ENCODE peak calls at places on chromosomes 1 and 21, in four cellular contexts. One of them, this sample, is unnamed.

GRCh38 chr1:7646164-7646563 is 124.9 kb upstream of the VAMP3 start:
- DNase-seq in neural progenitor cell: no peak
- DNase-seq in HCT116: no peak
- DNase-seq in fibroblast of lung: no peak
- DNase-seq in this sample: no peak

GRCh38 chr1:154730251-154730650 is 122.3 kb upstream of the ADAR start:
- DNase-seq in fibroblast of lung: peak; percentile 72
- DNase-seq in HCT116: no peak
- DNase-seq in neural progenitor cell: no peak
- DNase-seq in this sample: no peak

GRCh38 chr21:33069994-33070811 is at the start of gene OLIG1:
- DNase-seq in neural progenitor cell: peak; percentile 83
- DNase-seq in HCT116: no peak
- DNase-seq in fibroblast of lung: peak; percentile 44
- DNase-seq in this sample: peak; percentile 44

GRCh38 chr1:1259540-1259939 is 13.0 kb upstream of the C1QTNF12 start:
- DNase-seq in fibroblast of lung: no peak
- DNase-seq in neural progenitor cell: no peak
- DNase-seq in HCT116: no peak
- DNase-seq in this sample: no peak

GRCh38 chr1:181129771-181130606 is 41.5 kb downstream of the IER5 start:
- DNase-seq in HCT116: no peak
- DNase-seq in neural progenitor cell: no peak
- DNase-seq in fibroblast of lung: no peak
- DNase-seq in this sample: no peak

GRCh38 chr1:20008391-20008841 is 29.0 kb upstream of the PLA2G2A start:
- DNase-seq in fibroblast of lung: peak; percentile 69
- DNase-seq in HCT116: no peak
- DNase-seq in neural progenitor cell: no peak
- DNase-seq in this sample: no peak

GRCh38 chr21:41616063-41616591 is 108.2 kb upstream of the TMPRSS2 start:
- DNase-seq in HCT116: no peak
- DNase-seq in fibroblast of lung: peak; percentile 93
- DNase-seq in neural progenitor cell: no peak
- DNase-seq in this sample: no peak

GRCh38 chr1:200731654-200732332 is 6.9 kb upstream of the CAMSAP2 start:
- DNase-seq in fibroblast of lung: no peak
- DNase-seq in HCT116: no peak
- DNase-seq in neural progenitor cell: no peak
- DNase-seq in this sample: no peak

GRCh38 chr1:69700770-69701169 is 133.0 kb downstream of the LRRC7 start:
- DNase-seq in fibroblast of lung: peak; percentile 15
- DNase-seq in neural progenitor cell: peak; percentile 68
- DNase-seq in HCT116: peak; percentile 6
- DNase-seq in this sample: peak; percentile 3

GRCh38 chr1:69911301-69911801 is 294.0 kb downstream of the LRRC40 start:
- DNase-seq in neural progenitor cell: no peak
- DNase-seq in fibroblast of lung: peak; percentile 54
- DNase-seq in HCT116: no peak
- DNase-seq in this sample: no peak

GRCh38 chr1:114756009-114756892 is 1.5 kb downstream of the CSDE1 start:
- DNase-seq in HCT116: no peak
- DNase-seq in fibroblast of lung: peak; percentile 7
- DNase-seq in neural progenitor cell: no peak
- DNase-seq in this sample: no peak

GRCh38 chr1:221994274-221994698 is 252.4 kb upstream of the DUSP10 start:
- DNase-seq in fibroblast of lung: peak; percentile 81
- DNase-seq in neural progenitor cell: no peak
- DNase-seq in HCT116: no peak
- DNase-seq in this sample: no peak

GRCh38 chr1:59678809-59679228 is 135.9 kb upstream of the HOOK1 start:
- DNase-seq in neural progenitor cell: peak; percentile 36
- DNase-seq in fibroblast of lung: peak; percentile 100
- DNase-seq in HCT116: peak; percentile 28
- DNase-seq in this sample: peak; percentile 42

GRCh38 chr1:61975621-61976020 is 219.0 kb upstream of the L1TD1 start:
- DNase-seq in HCT116: no peak
- DNase-seq in neural progenitor cell: no peak
- DNase-seq in fibroblast of lung: no peak
- DNase-seq in this sample: no peak

GRCh38 chr1:91789273-91789997 is 96.5 kb downstream of the TGFBR3 start:
- DNase-seq in neural progenitor cell: no peak
- DNase-seq in HCT116: no peak
- DNase-seq in fibroblast of lung: no peak
- DNase-seq in this sample: no peak

GRCh38 chr21:43619344-43619743 is 39.9 kb downstream of the HSF2BP start:
- DNase-seq in neural progenitor cell: no peak
- DNase-seq in fibroblast of lung: no peak
- DNase-seq in HCT116: no peak
- DNase-seq in this sample: no peak

GRCh38 chr1:238892612-238893011 is 493.8 kb upstream of the CHRM3 start:
- DNase-seq in HCT116: no peak
- DNase-seq in fibroblast of lung: peak; percentile 56
- DNase-seq in neural progenitor cell: no peak
- DNase-seq in this sample: no peak

GRCh38 chr1:25685938-25686665 is 69.5 kb downstream of the MAN1C1 start:
- DNase-seq in HCT116: no peak
- DNase-seq in fibroblast of lung: no peak
- DNase-seq in neural progenitor cell: no peak
- DNase-seq in this sample: no peak

GRCh38 chr1:22414244-22414751 is 37.4 kb upstream of the ZBTB40 start:
- DNase-seq in fibroblast of lung: peak; percentile 4
- DNase-seq in neural progenitor cell: no peak
- DNase-seq in HCT116: no peak
- DNase-seq in this sample: no peak

GRCh38 chr1:228141871-228142615 is 2.0 kb downstream of the GUK1 start:
- DNase-seq in HCT116: no peak
- DNase-seq in fibroblast of lung: peak; percentile 85
- DNase-seq in neural progenitor cell: no peak
- DNase-seq in this sample: no peak

GRCh38 chr1:22886211-22886610 is 86.5 kb downstream of the LACTBL1 start:
- DNase-seq in HCT116: no peak
- DNase-seq in fibroblast of lung: peak; percentile 74
- DNase-seq in neural progenitor cell: no peak
- DNase-seq in this sample: no peak

GRCh38 chr1:207007352-207008033 is 25.1 kb downstream of the C1orf116 start:
- DNase-seq in fibroblast of lung: peak; percentile 99
- DNase-seq in HCT116: peak; percentile 85
- DNase-seq in neural progenitor cell: peak; percentile 52
- DNase-seq in this sample: peak; percentile 37

GRCh38 chr1:30058966-30059365 is 664.4 kb downstream of the MATN1 start:
- DNase-seq in fibroblast of lung: peak; percentile 85
- DNase-seq in HCT116: peak; percentile 26
- DNase-seq in neural progenitor cell: no peak
- DNase-seq in this sample: no peak

GRCh38 chr1:94606471-94606870 is 64.9 kb upstream of the F3 start:
- DNase-seq in neural progenitor cell: no peak
- DNase-seq in fibroblast of lung: no peak
- DNase-seq in HCT116: no peak
- DNase-seq in this sample: no peak

GRCh38 chr1:245772325-245772724 is 617.5 kb downstream of the KIF26B start:
- DNase-seq in HCT116: no peak
- DNase-seq in neural progenitor cell: no peak
- DNase-seq in fibroblast of lung: no peak
- DNase-seq in this sample: no peak

GRCh38 chr1:199774433-199775089 is 252.9 kb upstream of the NR5A2 start:
- DNase-seq in HCT116: no peak
- DNase-seq in neural progenitor cell: no peak
- DNase-seq in fibroblast of lung: peak; percentile 81
- DNase-seq in this sample: no peak

GRCh38 chr1:193709607-193710006 is 523.2 kb upstream of the B3GALT2 start:
- DNase-seq in neural progenitor cell: no peak
- DNase-seq in HCT116: no peak
- DNase-seq in fibroblast of lung: no peak
- DNase-seq in this sample: no peak

GRCh38 chr1:32361308-32361673 is 994 bp downstream of the FAM229A start:
- DNase-seq in fibroblast of lung: no peak
- DNase-seq in HCT116: no peak
- DNase-seq in neural progenitor cell: no peak
- DNase-seq in this sample: no peak

GRCh38 chr1:223258751-223259177 is 105.2 kb downstream of the SUSD4 start:
- DNase-seq in HCT116: no peak
- DNase-seq in fibroblast of lung: peak; percentile 77
- DNase-seq in neural progenitor cell: no peak
- DNase-seq in this sample: no peak

GRCh38 chr1:237903961-237904360 is 13.2 kb upstream of the ZP4 start:
- DNase-seq in fibroblast of lung: no peak
- DNase-seq in neural progenitor cell: no peak
- DNase-seq in HCT116: no peak
- DNase-seq in this sample: no peak

GRCh38 chr1:14160766-14161165 is 437.7 kb upstream of the KAZN start:
- DNase-seq in fibroblast of lung: peak; percentile 69
- DNase-seq in neural progenitor cell: no peak
- DNase-seq in HCT116: no peak
- DNase-seq in this sample: no peak

GRCh38 chr1:22689505-22689904 is 21.1 kb upstream of the EPHB2 start:
- DNase-seq in neural progenitor cell: peak; percentile 88
- DNase-seq in HCT116: peak; percentile 74
- DNase-seq in fibroblast of lung: peak; percentile 96
- DNase-seq in this sample: no peak

GRCh38 chr1:169729991-169730390 is 3.9 kb downstream of the SELE start:
- DNase-seq in HCT116: no peak
- DNase-seq in neural progenitor cell: no peak
- DNase-seq in fibroblast of lung: no peak
- DNase-seq in this sample: no peak

GRCh38 chr1:22096036-22096435 is 43.5 kb downstream of the CDC42 start:
- DNase-seq in neural progenitor cell: no peak
- DNase-seq in fibroblast of lung: peak; percentile 25
- DNase-seq in HCT116: no peak
- DNase-seq in this sample: no peak

GRCh38 chr1:198936371-198937083 is 297.7 kb downstream of the PTPRC start:
- DNase-seq in fibroblast of lung: peak; percentile 56
- DNase-seq in neural progenitor cell: no peak
- DNase-seq in HCT116: no peak
- DNase-seq in this sample: no peak

GRCh38 chr21:41481191-41481590 is 26.8 kb downstream of the TMPRSS2 start:
- DNase-seq in fibroblast of lung: peak; percentile 83
- DNase-seq in neural progenitor cell: no peak
- DNase-seq in HCT116: no peak
- DNase-seq in this sample: no peak

GRCh38 chr21:44593598-44594405 is 1.5 kb upstream of the KRTAP10-6 start:
- DNase-seq in neural progenitor cell: no peak
- DNase-seq in HCT116: no peak
- DNase-seq in fibroblast of lung: peak; percentile 1
- DNase-seq in this sample: no peak

DNA sequence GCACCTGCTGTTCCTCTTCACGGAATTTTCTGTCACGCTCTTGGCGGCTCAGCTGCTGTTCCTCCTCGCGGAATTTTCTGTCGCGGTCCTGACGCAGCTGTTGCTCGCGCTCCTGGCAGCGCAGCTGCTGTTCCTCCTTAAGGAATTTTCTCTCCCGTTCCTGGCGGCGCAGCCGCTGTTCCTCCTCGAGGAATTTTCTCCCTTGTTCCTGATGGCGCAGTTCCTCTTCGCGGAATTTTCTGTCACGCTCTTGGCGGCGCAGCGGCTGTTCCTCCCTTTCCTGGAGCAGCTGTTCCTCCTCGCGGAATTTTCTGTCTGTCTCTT is 6.4 kb downstream of the TCHH start:
- DNase-seq in HCT116: no peak
- DNase-seq in neural progenitor cell: no peak
- DNase-seq in fibroblast of lung: no peak
- DNase-seq in this sample: no peak
- H3K9ac ChIP-seq in HCT116: no peak overlapping the region
- H3K9ac ChIP-seq in neural progenitor cell: no peak overlapping the region
- H3K9ac ChIP-seq in fibroblast of lung: no peak overlapping the region
- H3K9ac ChIP-seq in this sample: no peak overlapping the region

DNA sequence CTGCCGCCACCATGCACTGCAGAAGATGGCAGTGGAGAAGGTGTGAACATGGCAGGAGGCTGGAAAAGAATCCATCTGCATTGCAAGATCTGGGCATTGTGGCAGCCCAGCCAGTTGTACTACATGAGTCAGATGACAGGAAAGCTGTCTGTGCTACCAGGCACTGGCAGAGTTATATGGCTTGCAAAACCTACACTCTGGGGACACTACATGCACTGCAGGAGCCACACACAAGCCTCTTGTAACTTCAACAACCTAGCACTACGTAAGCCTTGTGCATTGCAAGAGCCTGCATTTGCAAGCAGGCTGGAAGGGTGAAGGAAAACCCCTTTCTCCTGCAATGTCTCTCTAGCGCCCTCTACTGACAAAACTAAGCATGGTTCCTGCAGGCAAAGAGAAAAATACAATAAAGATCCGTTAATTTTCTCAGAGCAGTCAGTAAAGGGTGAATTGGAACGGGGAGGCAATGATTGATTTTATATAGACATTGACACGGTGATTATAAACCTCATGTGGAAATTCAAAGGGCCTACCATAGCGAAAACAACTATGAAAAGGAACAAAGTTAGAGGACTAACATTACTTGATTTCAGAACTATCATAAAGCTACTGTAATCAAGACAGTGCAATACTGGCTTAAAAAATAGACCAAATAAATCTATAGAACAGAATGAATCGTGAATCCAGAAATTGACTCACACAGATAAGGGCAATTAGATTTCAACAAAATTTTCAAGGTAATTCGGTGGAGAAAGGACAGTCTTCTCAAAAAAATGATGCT is 26.2 kb upstream of the DYNLT5 start:
- DNase-seq in HCT116: peak; percentile 45
- DNase-seq in neural progenitor cell: peak; percentile 87
- DNase-seq in fibroblast of lung: peak; percentile 66
- DNase-seq in this sample: peak; percentile 66
- H3K9ac ChIP-seq in HCT116: no peak overlapping the region
- H3K9ac ChIP-seq in neural progenitor cell: no peak overlapping the region
- H3K9ac ChIP-seq in fibroblast of lung: no peak overlapping the region
- H3K9ac ChIP-seq in this sample: no peak overlapping the region

GRCh38 chr1:117128323-117129079 is 7.0 kb upstream of the TRIM45 start:
- DNase-seq in neural progenitor cell: peak; percentile 17
- DNase-seq in fibroblast of lung: peak; percentile 45
- DNase-seq in HCT116: peak; percentile 33
- DNase-seq in this sample: no peak
- H3K9ac ChIP-seq in neural progenitor cell: no peak overlapping the region
- H3K9ac ChIP-seq in fibroblast of lung: no peak overlapping the region
- H3K9ac ChIP-seq in HCT116: no peak overlapping the region
- H3K9ac ChIP-seq in this sample: no peak overlapping the region

GRCh38 chr1:173392895-173393654 is 84.1 kb upstream of the PRDX6 start:
- DNase-seq in HCT116: peak; percentile 28
- DNase-seq in neural progenitor cell: no peak
- DNase-seq in fibroblast of lung: peak; percentile 94
- DNase-seq in this sample: no peak
- H3K9ac ChIP-seq in HCT116: no peak overlapping the region
- H3K9ac ChIP-seq in neural progenitor cell: no peak overlapping the region
- H3K9ac ChIP-seq in fibroblast of lung: no peak overlapping the region
- H3K9ac ChIP-seq in this sample: no peak overlapping the region

GRCh38 chr1:152047954-152048640 is 11.3 kb upstream of the S100A11 start:
- DNase-seq in neural progenitor cell: peak; percentile 76
- DNase-seq in HCT116: peak; percentile 99
- DNase-seq in fibroblast of lung: peak; percentile 100
- DNase-seq in this sample: peak; percentile 59
- H3K9ac ChIP-seq in neural progenitor cell: no peak overlapping the region
- H3K9ac ChIP-seq in HCT116: peak overlapping the region; percentile 58
- H3K9ac ChIP-seq in fibroblast of lung: peak overlapping the region; percentile 51
- H3K9ac ChIP-seq in this sample: peak overlapping the region; percentile 79